ENCODE peak calls at places on chromosomes 2 and 18, in eight cellular contexts. V is CD8-positive, alpha-beta T cell; E is body of pancreas; G is brain microvascular endothelial cell; D is fibroblast of pulmonary artery; X is lower lobe of right lung; B is GM12864; T is mesendoderm. I is an unnamed sample.

GRCh38 chr2:199862779-199863178 is 11.8 kb upstream of the FTCDNL1 start:
- DNase-seq in G (peak), T (no peak), B (no peak), D (no peak), E (no peak), V (no peak), X (no peak), I (no peak)

GRCh38 chr2:234579231-234579962 is 82.5 kb upstream of the ARL4C start:
- DNase-seq in T (no peak), G (no peak), B (no peak), E (no peak), D (no peak), X (no peak), V (no peak), I (peak)

GRCh38 chr2:101809656-101810055 is 112.1 kb downstream of the MAP4K4 start:
- DNase-seq in X (no peak), V (no peak), D (no peak), B (no peak), E (no peak), T (no peak), G (no peak), I (no peak)

GRCh38 chr2:160411167-160411566 is 82.4 kb downstream of the RBMS1 start:
- DNase-seq in G (no peak), T (no peak), X (no peak), D (peak), B (no peak), E (peak), V (peak), I (peak)

GRCh38 chr2:239829326-239829725 is 195.8 kb downstream of the NDUFA10 start:
- DNase-seq in E (no peak), G (no peak), T (no peak), V (no peak), X (no peak), B (no peak), D (no peak), I (no peak)

GRCh38 chr2:126644630-126645191 is 11.2 kb upstream of the GYPC start:
- DNase-seq in X (no peak), E (no peak), V (no peak), T (no peak), G (no peak), D (peak), B (no peak), I (no peak)

GRCh38 chr2:6769346-6769745 is 96.4 kb downstream of the CMPK2 start:
- DNase-seq in E (no peak), B (no peak), X (no peak), D (no peak), T (no peak), V (no peak), G (no peak), I (no peak)

GRCh38 chr18:58455318-58455950 is 173.5 kb downstream of the ALPK2 start:
- DNase-seq in V (no peak), B (no peak), D (no peak), T (no peak), X (no peak), G (no peak), E (peak), I (peak)

GRCh38 chr2:106332054-106332453 is 136.2 kb downstream of the RGPD3 start:
- DNase-seq in G (no peak), E (no peak), D (no peak), T (peak), X (no peak), V (no peak), B (no peak), I (no peak)

GRCh38 chr2:151198646-151199045 is 63.0 kb downstream of the RBM43 start:
- DNase-seq in B (no peak), D (no peak), E (no peak), T (no peak), V (no peak), G (no peak), X (no peak), I (peak)

GRCh38 chr2:129165001-129165400 is 814.5 kb upstream of the RAB6C start:
- DNase-seq in E (no peak), B (no peak), T (no peak), D (peak), X (no peak), G (no peak), V (no peak), I (peak)

GRCh38 chr2:108320326-108320932 is 31.7 kb downstream of the SULT1C2 start:
- DNase-seq in E (no peak), T (no peak), X (no peak), V (no peak), B (no peak), D (no peak), G (no peak), I (no peak)

GRCh38 chr2:52964916-52965530 is 802.6 kb upstream of the CHAC2 start:
- DNase-seq in G (no peak), D (no peak), V (no peak), E (no peak), B (no peak), X (no peak), T (no peak), I (no peak)

GRCh38 chr18:21496277-21496835 is 104.1 kb downstream of the ESCO1 start:
- DNase-seq in B (no peak), V (no peak), E (no peak), T (no peak), D (no peak), X (no peak), G (no peak), I (no peak)

GRCh38 chr18:44851806-44852205 is 171.1 kb downstream of the SETBP1 start:
- DNase-seq in T (no peak), X (no peak), E (no peak), B (no peak), V (no peak), D (no peak), G (no peak), I (no peak)

GRCh38 chr2:132984731-132985130 is 314.7 kb upstream of the LYPD1 start:
- DNase-seq in V (no peak), B (no peak), E (no peak), T (no peak), X (no peak), G (no peak), D (no peak), I (no peak)

GRCh38 chr2:213416832-213417231 is 132.6 kb downstream of the SPAG16 start:
- DNase-seq in B (no peak), E (no peak), V (no peak), T (peak), G (no peak), X (no peak), D (no peak), I (no peak)

GRCh38 chr18:49812321-49813070 is 837 bp downstream of the ACAA2 start:
- DNase-seq in G (no peak), X (no peak), T (no peak), B (no peak), D (peak), V (no peak), E (no peak), I (no peak)

GRCh38 chr2:222301296-222301997 is 2.6 kb upstream of the PAX3 start:
- DNase-seq in G (no peak), B (no peak), X (no peak), D (no peak), V (no peak), E (no peak), T (no peak), I (no peak)

GRCh38 chr2:144515694-144516416 is 4.1 kb downstream of the ZEB2 start:
- DNase-seq in V (peak), E (peak), B (no peak), G (no peak), X (peak), D (peak), T (no peak), I (no peak)

GRCh38 chr2:11433875-11434274 is 32.1 kb downstream of the E2F6 start:
- DNase-seq in V (no peak), G (no peak), E (no peak), D (no peak), B (no peak), X (no peak), T (no peak), I (no peak)

GRCh38 chr2:119431155-119431975 is at the start of gene TMEM37:
- DNase-seq in G (peak), B (peak), T (peak), X (peak), V (peak), D (peak), E (peak), I (peak)
- H3K4me3 ChIP-seq in G (peak), B (peak), T (peak), X (peak), V (no peak), D (peak), E (peak), I (peak)

DNA sequence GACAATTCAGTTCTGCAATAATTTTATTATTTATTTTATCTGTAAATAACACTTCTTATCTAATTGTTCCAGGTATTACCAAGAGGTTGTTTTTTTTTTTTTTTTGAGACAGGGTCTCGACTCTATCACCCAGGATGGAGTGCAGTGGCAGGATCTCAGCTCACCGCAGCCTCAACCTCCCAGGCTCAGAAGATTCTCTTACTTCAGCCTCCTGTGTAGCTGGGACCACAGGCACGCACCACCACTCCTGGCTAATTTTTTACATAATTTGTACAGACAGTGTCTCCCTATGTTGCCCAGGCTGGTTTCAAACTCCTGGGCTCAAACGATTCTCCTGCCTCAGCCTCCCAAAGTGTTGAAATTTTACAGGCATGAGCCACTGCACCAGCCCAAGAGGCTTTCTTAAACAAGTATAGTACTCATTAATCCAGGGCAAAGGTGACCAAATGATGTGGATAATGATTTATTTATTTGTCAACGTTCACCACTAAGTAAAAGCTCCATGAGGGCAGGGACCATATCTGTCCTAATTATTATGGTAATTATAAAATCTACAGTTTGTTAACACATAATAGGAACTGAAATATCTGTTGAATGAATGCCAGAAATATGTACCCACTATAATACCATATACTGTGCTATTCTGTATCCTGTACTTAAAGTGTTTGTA is 12.0 kb downstream of the STK17B start:
- DNase-seq in V (no peak), X (no peak), T (no peak), G (no peak), E (no peak), D (no peak), B (no peak), I (no peak)
- H3K4me3 ChIP-seq in V (peak), X (no peak), T (no peak), G (no peak), E (no peak), D (no peak), B (no peak), I (no peak)

GRCh38 chr2:238509151-238509820 is 82.6 kb downstream of the ASB1 start:
- DNase-seq in T (peak), D (peak), V (no peak), G (no peak), X (no peak), B (no peak), E (no peak), I (peak)
- H3K4me3 ChIP-seq in T (no peak), D (no peak), V (no peak), G (no peak), X (no peak), B (no peak), E (no peak), I (no peak)

DNA sequence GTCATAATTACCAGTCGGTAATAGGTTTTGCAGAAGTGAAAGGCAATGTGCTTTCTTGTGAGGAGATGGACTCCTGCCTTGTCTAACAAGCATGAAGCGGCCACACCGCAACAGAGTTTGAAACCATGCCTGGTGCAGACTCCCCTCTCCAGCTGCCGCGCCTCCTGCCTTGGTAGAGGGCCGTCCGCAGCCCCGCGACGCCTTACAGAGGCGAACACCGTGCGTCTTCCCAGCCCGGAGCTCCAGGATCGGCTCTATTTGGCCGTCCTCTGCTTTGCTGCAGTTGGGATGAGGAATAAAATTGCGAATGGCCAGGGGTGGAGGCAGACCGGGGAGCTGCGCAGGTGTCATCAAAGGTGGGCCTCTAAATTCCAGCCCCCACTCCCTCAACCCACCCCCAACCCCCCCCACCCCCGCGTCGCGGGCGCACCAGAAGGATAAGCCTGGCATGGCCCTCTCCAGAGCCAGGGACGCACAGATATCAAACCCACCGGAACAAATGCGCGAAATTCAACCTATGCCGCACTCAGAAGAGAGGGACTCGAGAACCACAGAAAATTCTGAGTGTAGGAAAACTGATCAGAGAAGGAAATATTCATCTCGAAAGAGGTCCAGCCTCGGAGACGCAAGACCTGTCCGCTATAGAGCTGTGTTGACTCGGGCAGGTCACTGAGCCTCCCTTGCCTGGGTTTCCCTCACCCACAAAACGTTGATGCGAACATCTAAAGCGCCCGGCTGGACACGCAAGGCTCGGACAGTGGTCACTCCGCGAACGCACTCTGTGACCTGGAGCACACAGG is 1.1 kb downstream of the TRABD2A start:
- DNase-seq in E (no peak), T (no peak), X (no peak), G (no peak), V (peak), B (peak), D (no peak), I (no peak)
- H3K4me3 ChIP-seq in E (no peak), T (peak), X (peak), G (peak), V (peak), B (no peak), D (peak), I (no peak)

I was measured in epithelial cell of esophagus.